ENCODE peak calls at places on chromosomes 2 and 18, in ten cellular contexts. O, Q, G, D, V, X, J, R, U and A are unnamed samples.

GRCh38 chr18:55351220-55351619 is 236.8 kb downstream of the TCF4 start:
- DNase-seq in R (no peak), U (no peak), G (no peak), X (no peak), Q (peak; percentile 28), V (no peak), J (no peak), O (no peak), D (no peak), A (no peak)

GRCh38 chr2:238225121-238225520 is 14.7 kb downstream of the HES6 start:
- DNase-seq in G (no peak), V (no peak), O (no peak), J (no peak), Q (no peak), X (no peak), U (no peak), D (no peak), R (no peak), A (no peak)

GRCh38 chr2:85175369-85176299 is 42.4 kb downstream of the TCF7L1 start:
- DNase-seq in J (no peak), G (no peak), O (no peak), Q (peak; percentile 61), X (no peak), V (peak; percentile 66), U (no peak), D (no peak), R (no peak), A (no peak)

GRCh38 chr2:230793573-230794359 is 71.0 kb upstream of the ITM2C start:
- DNase-seq in O (peak; percentile 99), G (peak; percentile 73), J (peak; percentile 98), D (peak; percentile 93), Q (peak; percentile 98), R (no peak), X (peak; percentile 99), V (peak; percentile 64), U (no peak), A (peak; percentile 98)

GRCh38 chr2:68832161-68832869 is 38.9 kb downstream of the BMP10 start:
- DNase-seq in G (peak; percentile 70), X (peak; percentile 68), J (peak; percentile 65), R (peak; percentile 19), U (no peak), D (peak; percentile 39), V (peak; percentile 64), O (peak; percentile 82), Q (peak; percentile 29), A (no peak)

GRCh38 chr2:163205696-163206267 is 367.2 kb upstream of the KCNH7 start:
- DNase-seq in U (no peak), D (no peak), V (no peak), R (no peak), G (no peak), O (no peak), J (no peak), X (no peak), Q (no peak), A (no peak)

GRCh38 chr2:105455488-105455991 is 56.7 kb upstream of the FHL2 start:
- DNase-seq in J (peak; percentile 96), R (no peak), D (peak; percentile 100), O (peak; percentile 100), U (peak; percentile 43), G (no peak), X (peak; percentile 99), V (peak; percentile 67), Q (peak; percentile 100), A (peak; percentile 97)

GRCh38 chr2:11701831-11702301 is 31.9 kb upstream of the NTSR2 start:
- DNase-seq in J (no peak), Q (no peak), X (no peak), G (peak; percentile 38), U (no peak), V (no peak), R (no peak), O (no peak), D (peak; percentile 8), A (no peak)

GRCh38 chr2:114160263-114161001 is 270.5 kb downstream of the ACTR3 start:
- DNase-seq in D (no peak), G (no peak), R (no peak), V (no peak), U (no peak), X (no peak), J (no peak), Q (no peak), O (no peak), A (no peak)

GRCh38 chr18:33113421-33113820 is 327.1 kb downstream of the CCDC178 start:
- DNase-seq in R (no peak), Q (no peak), J (no peak), O (no peak), X (no peak), U (no peak), D (no peak), V (no peak), G (no peak), A (no peak)

GRCh38 chr2:231390667-231391066 is 4.8 kb upstream of the B3GNT7 start:
- DNase-seq in Q (no peak), O (no peak), J (no peak), U (no peak), G (no peak), D (no peak), X (no peak), R (no peak), V (no peak), A (no peak)

GRCh38 chr2:47198985-47199451 is 43.9 kb upstream of the STPG4 start:
- DNase-seq in D (peak; percentile 99), J (peak; percentile 75), U (peak; percentile 55), X (peak; percentile 99), V (no peak), O (peak; percentile 85), R (no peak), G (no peak), Q (peak; percentile 100), A (peak; percentile 99)

GRCh38 chr2:44107086-44107740 is 61.5 kb upstream of the PPM1B start:
- DNase-seq in X (no peak), G (no peak), R (no peak), D (peak; percentile 8), O (no peak), U (no peak), Q (no peak), J (no peak), V (no peak), A (no peak)

GRCh38 chr2:191292869-191293268 is 47.7 kb downstream of the MYO1B start:
- DNase-seq in R (no peak), D (no peak), U (no peak), G (no peak), X (no peak), O (no peak), V (no peak), J (no peak), Q (no peak), A (no peak)

GRCh38 chr18:21808185-21808584 is 67.6 kb downstream of the MIB1 start:
- DNase-seq in V (no peak), X (no peak), J (no peak), D (no peak), U (no peak), O (no peak), R (no peak), G (no peak), Q (no peak), A (no peak)

GRCh38 chr2:109352066-109352897 is 223.3 kb downstream of the SH3RF3 start:
- DNase-seq in V (no peak), X (no peak), O (no peak), U (no peak), G (no peak), R (no peak), D (no peak), Q (no peak), J (no peak), A (no peak)

GRCh38 chr2:67858886-67859285 is 203.9 kb downstream of the C1D start:
- DNase-seq in D (no peak), U (no peak), J (no peak), Q (no peak), R (no peak), X (no peak), G (no peak), V (no peak), O (no peak), A (no peak)

GRCh38 chr2:143513081-143513480 is 383.9 kb downstream of the ARHGAP15 start:
- DNase-seq in X (peak; percentile 72), V (no peak), G (no peak), D (no peak), U (peak; percentile 30), Q (peak; percentile 81), R (no peak), J (peak; percentile 43), O (no peak), A (no peak)
- H3K4me3 ChIP-seq in X (no peak overlapping the region), V (no peak overlapping the region), G (peak overlapping the region; percentile 12), D (no peak overlapping the region), U (no peak overlapping the region), Q (no peak overlapping the region), R (no peak overlapping the region), J (no peak overlapping the region), O (no peak overlapping the region), A (no peak overlapping the region)

GRCh38 chr2:225270861-225271260 is 128.6 kb upstream of the NYAP2 start:
- DNase-seq in O (peak; percentile 43), J (peak; percentile 88), U (peak; percentile 64), X (peak; percentile 45), Q (peak; percentile 43), D (peak; percentile 52), G (no peak), V (no peak), R (peak; percentile 49), A (no peak)
- TF ChIP-seq CTCF in O (peak; percentile 14), J (peak; percentile 44), U (peak; percentile 49), X (peak; percentile 59), Q (no peak), D (no peak), G (no peak), V (no peak), R (no peak), A (no peak)

GRCh38 chr2:218368150-218368528 is 11.5 kb downstream of the CATIP start:
- DNase-seq in J (no peak), X (no peak), R (no peak), G (no peak), D (no peak), Q (no peak), U (no peak), V (no peak), O (no peak), A (no peak)
- H3K4me3 ChIP-seq in J (peak overlapping the region; percentile 49), X (peak overlapping the region; percentile 52), R (peak overlapping the region; percentile 77), G (peak overlapping the region; percentile 64), D (peak overlapping the region; percentile 62), Q (peak overlapping the region; percentile 58), U (peak overlapping the region; percentile 47), V (peak overlapping the region; percentile 70), O (peak overlapping the region; percentile 43), A (peak overlapping the region; percentile 59)

GRCh38 chr18:5104246-5104645 is 92.8 kb downstream of the AKAIN1 start:
- DNase-seq in J (no peak), D (no peak), X (no peak), O (no peak), U (no peak), Q (no peak), V (no peak), G (no peak), R (no peak), A (no peak)

GRCh38 chr18:5103693-5104092 is 93.4 kb downstream of the AKAIN1 start:
- DNase-seq in U (no peak), R (no peak), V (no peak), G (no peak), J (no peak), D (no peak), X (no peak), O (no peak), Q (no peak), A (no peak)

GRCh38 chr18:5107990-5108389 is 89.1 kb downstream of the AKAIN1 start:
- DNase-seq in G (no peak), R (no peak), J (no peak), D (no peak), V (no peak), U (no peak), O (no peak), Q (no peak), X (no peak), A (no peak)

GRCh38 chr18:5103286-5103685 is 93.8 kb downstream of the AKAIN1 start:
- DNase-seq in V (no peak), G (no peak), U (no peak), X (no peak), D (no peak), J (no peak), O (no peak), Q (no peak), R (no peak), A (no peak)

GRCh38 chr18:5106730-5107129 is 90.3 kb downstream of the AKAIN1 start:
- DNase-seq in D (no peak), Q (no peak), R (peak; percentile 1), U (no peak), O (no peak), J (peak; percentile 10), V (no peak), X (no peak), G (no peak), A (no peak)
- TF ChIP-seq CTCF in D (no peak), Q (no peak), R (peak; percentile 54), U (peak; percentile 31), O (peak; percentile 33), J (no peak), V (no peak), X (no peak), G (no peak), A (no peak)